ENCODE peak calls at places on chromosomes 3 and 15, in seven cellular contexts. F is HEK293T; Q is Panc1; H is stimulated activated CD4-positive, alpha-beta T cell treated with anti-CD3 and anti-CD28 coated beads, Interleukin-1b, Interleukin-23, amount 100 ng/mL, for 24 hours; B is stimulated activated CD8-positive, alpha-beta memory T cell treated with anti-CD3 and anti-CD28 coated beads, Interleukin-7, amount 100 ng/mL, for 1 hour; L is C1 segment of cervical spinal cord; O is PC-9. Y is an unnamed sample.

GRCh38 chr15:89083246-89083645 is 5.0 kb upstream of the ABHD2 start:
- DNase-seq in F (no peak), O (no peak), Q (no peak), L (no peak), H (no peak), B (no peak), Y (no peak)

GRCh38 chr3:129936757-129937156 is 37.8 kb upstream of the TRH start:
- DNase-seq in L (peak), B (no peak), H (no peak), Q (no peak), O (peak), F (no peak), Y (peak)

GRCh38 chr15:77030042-77030927 is 35.4 kb downstream of the PSTPIP1 start:
- DNase-seq in Q (no peak), B (no peak), L (no peak), F (no peak), O (no peak), H (no peak), Y (no peak)

GRCh38 chr3:131901686-131902085 is 133.1 kb downstream of the CPNE4 start:
- DNase-seq in O (no peak), L (no peak), F (no peak), Q (no peak), H (no peak), B (no peak), Y (no peak)

GRCh38 chr15:92451225-92451825 is 57.6 kb downstream of the ST8SIA2 start:
- DNase-seq in F (no peak), Q (no peak), L (no peak), H (no peak), O (no peak), B (no peak), Y (no peak)

GRCh38 chr15:92930061-92930460 is 29.9 kb downstream of the CHD2 start:
- DNase-seq in Q (no peak), O (no peak), H (no peak), F (no peak), L (no peak), B (no peak), Y (no peak)

GRCh38 chr3:47296562-47297302 is 14.0 kb downstream of the KLHL18 start:
- DNase-seq in L (no peak), H (no peak), F (no peak), Q (no peak), O (no peak), B (no peak), Y (no peak)

GRCh38 chr3:120369000-120369399 is 19.8 kb upstream of the LRRC58 start:
- DNase-seq in Q (no peak), B (no peak), O (no peak), F (no peak), L (no peak), H (no peak), Y (no peak)

GRCh38 chr3:124174463-124174862 is 182.5 kb upstream of the ROPN1 start:
- DNase-seq in L (no peak), O (no peak), B (no peak), H (no peak), Q (no peak), F (peak), Y (no peak)

GRCh38 chr3:87305517-87305916 is 29.1 kb upstream of the POU1F1 start:
- DNase-seq in L (no peak), B (no peak), O (no peak), Q (no peak), F (no peak), H (no peak), Y (no peak)

GRCh38 chr3:174062923-174063322 is 665.4 kb downstream of the NLGN1 start:
- DNase-seq in H (no peak), F (no peak), L (no peak), O (no peak), Q (no peak), B (no peak), Y (no peak)

GRCh38 chr3:117660941-117661635 is 951.5 kb downstream of the TUSC7 start:
- DNase-seq in F (no peak), O (no peak), H (no peak), B (no peak), L (no peak), Q (no peak), Y (no peak)

GRCh38 chr15:74866090-74866489 is 7.1 kb downstream of the SCAMP2 start:
- DNase-seq in L (no peak), H (no peak), O (peak), F (no peak), B (no peak), Q (no peak), Y (no peak)

GRCh38 chr3:13420051-13420816 is at the start of gene NUP210:
- DNase-seq in L (peak), F (peak), B (no peak), Q (no peak), O (peak), H (peak), Y (no peak)

GRCh38 chr3:53495518-53496501 is 1.4 kb downstream of the CACNA1D start:
- DNase-seq in L (peak), F (no peak), O (no peak), H (no peak), B (no peak), Q (no peak), Y (no peak)

GRCh38 chr15:67227431-67227830 is 27.0 kb downstream of the AAGAB start:
- DNase-seq in Q (no peak), H (no peak), O (no peak), L (no peak), F (no peak), B (no peak), Y (no peak)

GRCh38 chr15:77607894-77608261 is 24.8 kb downstream of the LINGO1 start:
- DNase-seq in B (no peak), F (no peak), Q (no peak), L (no peak), O (no peak), H (no peak), Y (no peak)

GRCh38 chr3:27730774-27731659 is 8.9 kb upstream of the EOMES start:
- DNase-seq in Q (no peak), L (no peak), F (no peak), H (no peak), B (no peak), O (no peak), Y (no peak)

GRCh38 chr3:183527421-183527979 is 28.0 kb downstream of the KLHL6 start:
- DNase-seq in L (no peak), O (no peak), F (no peak), H (no peak), B (no peak), Q (no peak), Y (no peak)

Y was measured in ovary.